ENCODE peak calls at places on chromosomes 11 and 22, in five cellular contexts. One of them, this sample, is unnamed.

GRCh38 chr22:33620085-33620484 is 300.2 kb downstream of the LARGE1 start:
- DNase-seq in PC-3: no peak
- DNase-seq in naive thymus-derived CD4-positive, alpha-beta T cell: no peak
- DNase-seq in spleen: no peak
- DNase-seq in prostate gland: peak; percentile 24
- DNase-seq in this sample: no peak

GRCh38 chr22:37492428-37493344 is 6.5 kb upstream of the MFNG start:
- DNase-seq in naive thymus-derived CD4-positive, alpha-beta T cell: peak; percentile 52
- DNase-seq in PC-3: peak; percentile 54
- DNase-seq in prostate gland: no peak
- DNase-seq in spleen: no peak
- DNase-seq in this sample: no peak

GRCh38 chr22:37501176-37501609 is 15.0 kb upstream of the MFNG start:
- DNase-seq in prostate gland: no peak
- DNase-seq in PC-3: no peak
- DNase-seq in spleen: no peak
- DNase-seq in naive thymus-derived CD4-positive, alpha-beta T cell: no peak
- DNase-seq in this sample: peak; percentile 55

GRCh38 chr11:10407055-10407454 is 48.0 kb upstream of the AMPD3 start:
- DNase-seq in naive thymus-derived CD4-positive, alpha-beta T cell: no peak
- DNase-seq in PC-3: peak; percentile 93
- DNase-seq in prostate gland: no peak
- DNase-seq in spleen: no peak
- DNase-seq in this sample: no peak

GRCh38 chr11:126210871-126211235 is 597 bp downstream of the RPUSD4 start:
- DNase-seq in spleen: no peak
- DNase-seq in prostate gland: no peak
- DNase-seq in naive thymus-derived CD4-positive, alpha-beta T cell: no peak
- DNase-seq in PC-3: no peak
- DNase-seq in this sample: no peak

GRCh38 chr11:2700415-2701211 is 819 bp upstream of the KCNQ1OT1 start:
- DNase-seq in naive thymus-derived CD4-positive, alpha-beta T cell: no peak
- DNase-seq in spleen: peak; percentile 90
- DNase-seq in prostate gland: peak; percentile 42
- DNase-seq in PC-3: peak; percentile 59
- DNase-seq in this sample: peak; percentile 55

GRCh38 chr11:122995526-122995925 is 13.9 kb upstream of the BSX start:
- DNase-seq in prostate gland: no peak
- DNase-seq in spleen: no peak
- DNase-seq in naive thymus-derived CD4-positive, alpha-beta T cell: no peak
- DNase-seq in PC-3: no peak
- DNase-seq in this sample: no peak

GRCh38 chr22:33803883-33804282 is 116.4 kb downstream of the LARGE1 start:
- DNase-seq in spleen: no peak
- DNase-seq in PC-3: no peak
- DNase-seq in naive thymus-derived CD4-positive, alpha-beta T cell: no peak
- DNase-seq in prostate gland: peak; percentile 57
- DNase-seq in this sample: no peak

GRCh38 chr22:27668828-27669797 is 132.4 kb downstream of the MN1 start:
- DNase-seq in PC-3: peak; percentile 71
- DNase-seq in naive thymus-derived CD4-positive, alpha-beta T cell: no peak
- DNase-seq in spleen: peak; percentile 79
- DNase-seq in prostate gland: no peak
- DNase-seq in this sample: peak; percentile 52

GRCh38 chr11:115360186-115360824 is 143.9 kb downstream of the CADM1 start:
- DNase-seq in prostate gland: no peak
- DNase-seq in spleen: no peak
- DNase-seq in naive thymus-derived CD4-positive, alpha-beta T cell: no peak
- DNase-seq in PC-3: no peak
- DNase-seq in this sample: no peak

GRCh38 chr11:47393163-47394049 is 15.0 kb upstream of the SLC39A13 start:
- DNase-seq in PC-3: no peak
- DNase-seq in naive thymus-derived CD4-positive, alpha-beta T cell: no peak
- DNase-seq in spleen: peak; percentile 92
- DNase-seq in prostate gland: no peak
- DNase-seq in this sample: no peak

GRCh38 chr11:61766353-61766841 is 14.0 kb downstream of the MYRF start:
- DNase-seq in prostate gland: no peak
- DNase-seq in spleen: no peak
- DNase-seq in naive thymus-derived CD4-positive, alpha-beta T cell: no peak
- DNase-seq in PC-3: no peak
- DNase-seq in this sample: no peak

GRCh38 chr11:102163368-102163767 is 53.1 kb downstream of the YAP1 start:
- DNase-seq in naive thymus-derived CD4-positive, alpha-beta T cell: no peak
- DNase-seq in spleen: no peak
- DNase-seq in PC-3: no peak
- DNase-seq in prostate gland: no peak
- DNase-seq in this sample: no peak

GRCh38 chr11:120335596-120335927 is 651 bp upstream of the ARHGEF12 start:
- DNase-seq in spleen: no peak
- DNase-seq in prostate gland: peak; percentile 27
- DNase-seq in naive thymus-derived CD4-positive, alpha-beta T cell: peak; percentile 34
- DNase-seq in PC-3: peak; percentile 47
- DNase-seq in this sample: peak; percentile 33

GRCh38 chr22:50585238-50585637 is 2.6 kb upstream of the CHKB start:
- DNase-seq in spleen: peak; percentile 37
- DNase-seq in prostate gland: no peak
- DNase-seq in naive thymus-derived CD4-positive, alpha-beta T cell: no peak
- DNase-seq in PC-3: no peak
- DNase-seq in this sample: no peak

GRCh38 chr11:105647780-105648179 is 37.9 kb downstream of the GRIA4 start:
- DNase-seq in spleen: no peak
- DNase-seq in prostate gland: no peak
- DNase-seq in naive thymus-derived CD4-positive, alpha-beta T cell: no peak
- DNase-seq in PC-3: no peak
- DNase-seq in this sample: no peak

GRCh38 chr22:36331912-36332622 is 55.7 kb downstream of the MYH9 start:
- DNase-seq in spleen: peak; percentile 95
- DNase-seq in PC-3: peak; percentile 68
- DNase-seq in prostate gland: peak; percentile 71
- DNase-seq in naive thymus-derived CD4-positive, alpha-beta T cell: peak; percentile 62
- DNase-seq in this sample: peak; percentile 39

GRCh38 chr22:36330127-36330526 is 57.6 kb downstream of the MYH9 start:
- DNase-seq in spleen: no peak
- DNase-seq in prostate gland: no peak
- DNase-seq in naive thymus-derived CD4-positive, alpha-beta T cell: no peak
- DNase-seq in PC-3: no peak
- DNase-seq in this sample: no peak

GRCh38 chr22:36329217-36330078 is 58.3 kb downstream of the MYH9 start:
- DNase-seq in naive thymus-derived CD4-positive, alpha-beta T cell: peak; percentile 41
- DNase-seq in prostate gland: peak; percentile 94
- DNase-seq in PC-3: peak; percentile 95
- DNase-seq in spleen: peak; percentile 78
- DNase-seq in this sample: peak; percentile 29

GRCh38 chr22:36331306-36331911 is 56.4 kb downstream of the MYH9 start:
- DNase-seq in prostate gland: peak; percentile 80
- DNase-seq in PC-3: peak; percentile 96
- DNase-seq in spleen: peak; percentile 97
- DNase-seq in naive thymus-derived CD4-positive, alpha-beta T cell: peak; percentile 58
- DNase-seq in this sample: peak; percentile 72

DNA sequence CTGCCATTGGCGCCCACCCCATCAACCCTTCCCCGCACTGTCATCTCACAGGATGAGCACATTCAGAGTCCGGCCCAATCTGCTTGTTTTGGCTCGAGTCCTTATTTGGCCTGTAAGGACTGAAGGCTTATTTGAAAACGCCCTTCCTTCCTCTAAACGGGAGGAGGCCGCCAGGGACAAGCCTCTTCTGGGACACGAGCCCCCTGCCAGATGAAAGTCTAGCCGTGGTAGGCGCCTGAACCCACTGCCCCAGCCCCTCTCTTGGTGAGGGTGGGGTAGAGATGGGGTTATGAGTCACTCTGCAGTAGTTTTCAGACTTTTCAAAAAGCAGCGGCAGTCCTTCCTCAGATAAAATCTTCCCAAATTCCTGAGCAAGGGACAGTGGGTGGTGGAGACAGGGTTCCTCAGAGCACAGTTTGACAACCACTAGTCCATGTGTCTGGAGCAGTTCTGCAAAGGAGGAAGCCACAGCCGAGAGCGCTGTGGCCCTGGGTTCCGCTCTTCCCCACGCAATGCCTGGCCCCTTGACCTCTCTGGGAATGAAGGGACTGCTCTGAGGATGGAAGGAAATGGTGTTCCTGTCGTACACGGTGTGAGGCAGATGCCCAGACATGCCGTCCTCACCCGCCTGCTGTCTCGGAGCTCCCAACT is 57.0 kb downstream of the MYH9 start:
- DNase-seq in naive thymus-derived CD4-positive, alpha-beta T cell: no peak
- DNase-seq in PC-3: peak; percentile 46
- DNase-seq in prostate gland: peak; percentile 62
- DNase-seq in spleen: peak; percentile 84
- DNase-seq in this sample: no peak
- H3K4me1 ChIP-seq in naive thymus-derived CD4-positive, alpha-beta T cell: peaks cover 86% of the 10 kb centered on the region
- H3K4me1 ChIP-seq in PC-3: peaks cover 78% of the 10 kb centered on the region
- H3K4me1 ChIP-seq in prostate gland: peaks cover 97% of the 10 kb centered on the region
- H3K4me1 ChIP-seq in spleen: peaks cover 100% of the 10 kb centered on the region
- H3K4me1 ChIP-seq in this sample: peaks cover 1% of the 10 kb centered on the region

GRCh38 chr22:34851918-34852662 is 213.9 kb upstream of the ISX start:
- DNase-seq in PC-3: no peak
- DNase-seq in spleen: no peak
- DNase-seq in naive thymus-derived CD4-positive, alpha-beta T cell: no peak
- DNase-seq in prostate gland: no peak
- DNase-seq in this sample: no peak

GRCh38 chr22:34842630-34843029 is 223.3 kb upstream of the ISX start:
- DNase-seq in spleen: no peak
- DNase-seq in prostate gland: no peak
- DNase-seq in naive thymus-derived CD4-positive, alpha-beta T cell: no peak
- DNase-seq in PC-3: no peak
- DNase-seq in this sample: peak; percentile 4

GRCh38 chr22:34850010-34850409 is 215.9 kb upstream of the ISX start:
- DNase-seq in PC-3: no peak
- DNase-seq in spleen: no peak
- DNase-seq in naive thymus-derived CD4-positive, alpha-beta T cell: no peak
- DNase-seq in prostate gland: no peak
- DNase-seq in this sample: no peak

GRCh38 chr22:34845391-34845790 is 220.6 kb upstream of the ISX start:
- DNase-seq in spleen: no peak
- DNase-seq in PC-3: no peak
- DNase-seq in naive thymus-derived CD4-positive, alpha-beta T cell: no peak
- DNase-seq in prostate gland: no peak
- DNase-seq in this sample: no peak

DNA sequence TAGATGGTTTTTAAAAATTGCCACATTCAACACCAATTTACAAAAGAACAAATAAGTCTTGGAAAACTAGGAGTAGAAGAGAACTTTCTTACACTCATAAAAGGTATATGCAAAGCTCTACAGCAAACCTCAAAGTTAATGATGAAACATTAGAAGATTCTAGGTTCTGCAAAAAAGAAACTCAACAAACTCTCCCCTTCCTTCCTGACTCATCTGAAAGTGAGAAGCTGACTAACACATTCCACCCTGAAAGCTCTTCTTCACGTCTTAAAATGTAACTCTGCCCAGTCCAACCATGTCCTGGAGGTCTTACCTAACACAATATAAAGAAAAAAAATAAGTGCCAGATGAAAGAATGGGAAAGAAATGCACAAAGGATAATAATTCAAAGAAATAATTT is 218.9 kb upstream of the ISX start:
- DNase-seq in naive thymus-derived CD4-positive, alpha-beta T cell: no peak
- DNase-seq in prostate gland: no peak
- DNase-seq in PC-3: no peak
- DNase-seq in spleen: no peak
- DNase-seq in this sample: no peak
- H3K27ac ChIP-seq in naive thymus-derived CD4-positive, alpha-beta T cell: no peak overlapping the region
- H3K27ac ChIP-seq in prostate gland: no peak overlapping the region
- H3K27ac ChIP-seq in PC-3: no peak overlapping the region
- H3K27ac ChIP-seq in spleen: no peak overlapping the region
- H3K27ac ChIP-seq in this sample: no peak overlapping the region

DNA sequence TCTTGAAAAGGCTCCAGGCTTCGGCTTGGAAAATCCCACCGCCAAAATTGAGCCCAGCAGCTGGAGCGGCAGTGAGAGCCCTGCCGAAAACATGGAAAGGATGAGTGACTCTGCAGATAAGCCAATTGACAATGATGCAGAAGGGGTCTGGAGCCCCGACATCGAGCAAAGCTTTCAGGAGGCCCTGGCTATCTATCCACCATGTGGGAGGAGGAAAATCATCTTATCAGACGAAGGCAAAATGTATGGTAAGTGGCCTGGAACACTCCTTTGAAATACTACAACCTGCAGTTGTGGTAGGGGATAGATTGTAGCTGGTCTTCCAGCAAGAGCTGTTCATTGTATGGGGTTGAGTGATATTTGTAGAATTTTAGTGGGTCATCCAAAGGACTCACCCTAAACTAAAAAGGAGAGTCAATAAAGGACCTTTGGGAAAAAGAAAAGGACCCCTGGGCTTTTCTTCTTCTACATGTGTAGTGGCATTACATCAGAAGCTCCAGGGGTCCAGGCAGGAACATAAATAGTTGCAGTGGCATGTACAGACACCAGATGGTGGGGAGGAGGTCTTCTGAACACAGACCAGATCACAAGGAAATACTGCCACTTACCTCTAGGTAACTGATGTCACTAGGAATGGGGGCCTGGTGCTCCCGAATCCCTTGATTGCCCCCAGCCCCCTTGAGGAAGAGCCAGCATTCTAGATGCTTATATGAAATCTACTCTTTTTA is 90.1 kb downstream of the TEAD1 start:
- DNase-seq in PC-3: no peak
- DNase-seq in prostate gland: no peak
- DNase-seq in spleen: no peak
- DNase-seq in naive thymus-derived CD4-positive, alpha-beta T cell: no peak
- DNase-seq in this sample: no peak
- H3K4me1 ChIP-seq in PC-3: peaks cover 25% of the 10 kb centered on the region
- H3K4me1 ChIP-seq in prostate gland: no peaks in the 10 kb centered on the region
- H3K4me1 ChIP-seq in spleen: peaks cover 2% of the 10 kb centered on the region
- H3K4me1 ChIP-seq in naive thymus-derived CD4-positive, alpha-beta T cell: no peaks in the 10 kb centered on the region
- H3K4me1 ChIP-seq in this sample: peaks cover 4% of the 10 kb centered on the region

DNA sequence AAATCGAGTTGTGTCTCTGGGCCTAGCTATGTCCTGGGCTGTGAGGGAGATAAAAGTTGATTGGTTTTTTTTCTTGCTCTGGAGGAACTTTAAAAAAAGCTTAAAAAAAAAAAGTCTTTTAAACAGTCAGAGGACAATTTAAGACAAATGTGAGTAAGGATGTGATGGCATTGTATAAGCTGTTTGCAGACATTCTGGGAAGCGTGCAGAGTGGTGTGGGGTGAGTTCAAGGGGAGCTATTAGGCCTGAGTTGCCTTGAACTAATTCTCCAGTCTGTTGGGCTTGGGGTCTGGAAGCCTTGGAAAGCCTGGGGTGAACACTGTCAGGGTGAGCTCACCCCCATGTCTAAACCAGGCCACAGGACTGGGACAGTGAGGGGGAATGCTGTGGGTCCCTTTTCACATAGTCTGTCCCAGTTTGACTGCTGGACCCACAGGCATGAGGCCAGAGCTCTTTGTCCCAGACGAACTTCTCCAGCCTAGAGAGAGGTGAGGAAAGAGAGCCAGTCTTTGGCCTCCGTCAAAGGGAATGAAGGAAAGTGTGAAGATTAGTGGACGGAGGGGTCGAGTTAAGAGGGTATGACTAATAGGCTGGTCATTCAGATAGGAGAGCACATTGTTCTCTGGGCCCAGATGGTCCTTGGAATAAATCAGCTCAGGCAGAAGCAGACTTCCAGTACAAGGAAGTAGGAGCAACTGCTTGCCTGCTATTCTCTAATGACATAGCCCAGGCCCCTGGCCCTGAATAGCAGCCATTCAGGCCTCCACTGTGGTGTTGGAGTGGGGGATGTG is 76.4 kb upstream of the NNMT start:
- DNase-seq in PC-3: no peak
- DNase-seq in prostate gland: no peak
- DNase-seq in naive thymus-derived CD4-positive, alpha-beta T cell: no peak
- DNase-seq in spleen: no peak
- DNase-seq in this sample: peak; percentile 18
- H3K27ac ChIP-seq in PC-3: no peak overlapping the region
- H3K27ac ChIP-seq in prostate gland: peak overlapping the region; percentile 47
- H3K27ac ChIP-seq in naive thymus-derived CD4-positive, alpha-beta T cell: no peak overlapping the region
- H3K27ac ChIP-seq in spleen: peak overlapping the region; percentile 8
- H3K27ac ChIP-seq in this sample: peak overlapping the region; percentile 46